ENCODE peak calls at places on chromosome 6, in eight cellular contexts. R is HFFc6, E is psoas muscle, J is dorsolateral prefrontal cortex, X is OCI-LY7, B is astrocyte, I is WTC11, U is pancreas. G is an unnamed sample.
A peak's percentile ranks its signal among the peaks of the same experiment; 100 is the strongest.

GRCh38 chr6:53029262-53029661 is 34.2 kb upstream of the GSTA4 start:
- DNase-seq in R (no peak), E (no peak), J (no peak), X (no peak), B (no peak), I (no peak), U (no peak), G (no peak)

GRCh38 chr6:139242457-139243240 is 49.1 kb downstream of the TXLNB start:
- DNase-seq in R (no peak), E (no peak), J (no peak), X (no peak), B (peak; percentile 68), I (no peak), U (no peak), G (no peak)

GRCh38 chr6:141618180-141618581 is 514.5 kb upstream of the GJE1 start:
- DNase-seq in R (no peak), E (no peak), J (no peak), X (no peak), B (no peak), I (no peak), U (no peak), G (no peak)

GRCh38 chr6:62150048-62150663 is 135.9 kb downstream of the KHDRBS2 start:
- DNase-seq in R (peak; percentile 25), E (no peak), J (no peak), X (peak; percentile 45), B (no peak), I (no peak), U (no peak), G (peak; percentile 20)

GRCh38 chr6:16769131-16769985 is 8.1 kb upstream of the ATXN1 start:
- DNase-seq in R (peak; percentile 88), E (no peak), J (no peak), X (no peak), B (peak; percentile 99), I (no peak), U (no peak), G (peak; percentile 14)

GRCh38 chr6:120899932-120900331 is 434.3 kb downstream of the TBC1D32 start:
- DNase-seq in R (no peak), E (no peak), J (no peak), X (no peak), B (no peak), I (no peak), U (no peak), G (no peak)

GRCh38 chr6:99426454-99426762 is 1.3 kb upstream of the PNISR start:
- DNase-seq in R (no peak), E (no peak), J (no peak), X (no peak), B (peak; percentile 1), I (no peak), U (no peak), G (no peak)

GRCh38 chr6:128570439-128571063 is 50.2 kb upstream of the PTPRK start:
- DNase-seq in R (no peak), E (no peak), J (no peak), X (no peak), B (peak; percentile 39), I (no peak), U (no peak), G (no peak)

GRCh38 chr6:108732101-108732870 is 115.9 kb upstream of the ARMC2 start:
- DNase-seq in R (peak; percentile 64), E (no peak), J (no peak), X (no peak), B (peak; percentile 56), I (no peak), U (no peak), G (no peak)

GRCh38 chr6:167893416-167893815 is 66.7 kb downstream of the AFDN start:
- DNase-seq in R (peak; percentile 38), E (no peak), J (no peak), X (no peak), B (peak; percentile 43), I (no peak), U (no peak), G (no peak)

GRCh38 chr6:167896648-167897047 is 69.9 kb downstream of the AFDN start:
- DNase-seq in R (no peak), E (no peak), J (no peak), X (no peak), B (no peak), I (no peak), U (no peak), G (no peak)

GRCh38 chr6:167894965-167895364 is 68.3 kb downstream of the AFDN start:
- DNase-seq in R (no peak), E (no peak), J (no peak), X (no peak), B (no peak), I (no peak), U (no peak), G (no peak)

GRCh38 chr6:167892835-167893234 is 66.1 kb downstream of the AFDN start:
- DNase-seq in R (no peak), E (no peak), J (no peak), X (no peak), B (no peak), I (peak; percentile 24), U (no peak), G (no peak)

GRCh38 chr6:167898673-167899311 is 72.1 kb downstream of the AFDN start:
- DNase-seq in R (peak; percentile 50), E (no peak), J (no peak), X (peak; percentile 41), B (peak; percentile 39), I (no peak), U (no peak), G (peak; percentile 21)
- TF ChIP-seq CTCF in R (peak; percentile 89), E (peak; percentile 73), J (peak; percentile 83), X (peak; percentile 89), B (peak; percentile 69), I (no peak), U (peak; percentile 33), G (peak; percentile 13)

GRCh38 chr6:161101517-161101916 is 109.9 kb downstream of the MAP3K4 start:
- DNase-seq in R (no peak), E (no peak), J (no peak), X (peak; percentile 10), B (no peak), I (peak; percentile 25), U (no peak), G (no peak)
- TF ChIP-seq CTCF in R (peak; percentile 45), E (no peak), J (peak; percentile 41), X (peak; percentile 59), B (no peak), I (no peak), U (no peak), G (no peak)

GRCh38 chr6:27157461-27158315 is 89.8 kb upstream of the PRSS16 start:
- DNase-seq in R (peak; percentile 92), E (peak; percentile 74), J (no peak), X (peak; percentile 61), B (peak; percentile 56), I (peak; percentile 78), U (peak; percentile 71), G (peak; percentile 41)
- TF ChIP-seq CTCF in R (peak; percentile 73), E (peak; percentile 36), J (peak; percentile 53), X (peak; percentile 55), B (peak; percentile 37), I (no peak), U (no peak), G (peak; percentile 66)

DNA sequence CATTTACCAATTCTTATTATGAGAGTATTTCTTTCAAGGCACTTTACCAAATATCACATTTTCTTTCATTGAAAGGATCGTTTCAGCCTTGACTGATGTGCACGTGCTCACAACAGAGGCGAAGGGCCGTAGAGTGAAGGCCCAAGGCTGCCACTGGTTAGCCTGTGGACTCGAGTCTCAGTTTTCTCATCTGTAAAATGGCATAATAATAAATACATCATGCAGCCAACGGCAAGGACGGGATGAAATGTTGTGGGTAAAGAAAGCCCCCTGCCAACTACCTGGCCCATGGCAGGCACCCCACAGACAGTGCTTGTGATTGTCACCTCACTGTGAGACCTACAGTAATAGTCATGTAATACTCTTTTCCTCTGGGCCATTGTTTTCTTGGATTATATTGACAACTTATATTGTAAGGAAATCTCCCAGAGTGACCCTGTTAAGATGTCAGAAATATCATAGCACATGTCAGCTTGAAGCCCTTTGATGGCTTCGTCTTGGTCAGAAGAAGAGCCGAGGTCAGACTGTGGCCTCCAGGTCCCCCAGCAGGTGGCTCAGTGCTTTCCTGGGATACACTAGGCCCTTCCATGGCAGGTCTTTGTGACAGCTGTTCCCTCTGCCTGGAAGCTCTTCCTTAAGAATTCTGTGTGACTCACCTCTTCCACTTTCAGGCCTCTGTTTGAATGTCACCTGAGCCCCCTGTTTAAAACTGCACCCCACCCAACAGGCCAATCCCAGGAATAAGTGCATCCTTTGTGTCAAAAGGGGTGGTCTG is 36.3 kb downstream of the FAM50B start:
- DNase-seq in R (no peak), E (peak; percentile 67), J (no peak), X (no peak), B (no peak), I (no peak), U (no peak), G (no peak)
- TF ChIP-seq CTCF in R (peak; percentile 65), E (peak; percentile 60), J (no peak), X (no peak), B (peak; percentile 15), I (no peak), U (no peak), G (no peak)

GRCh38 chr6:105651969-105652368 is 249.1 kb upstream of the PREP start:
- DNase-seq in R (no peak), E (no peak), J (no peak), X (no peak), B (no peak), I (no peak), U (no peak), G (no peak)
- TF ChIP-seq CTCF in R (no peak), E (no peak), J (no peak), X (no peak), B (no peak), I (no peak), U (no peak), G (no peak)

GRCh38 chr6:142913511-142914047 is 31.4 kb downstream of the HIVEP2 start:
- DNase-seq in R (no peak), E (no peak), J (no peak), X (peak; percentile 88), B (no peak), I (no peak), U (no peak), G (peak; percentile 78)
- TF ChIP-seq CTCF in R (no peak), E (no peak), J (no peak), X (peak; percentile 66), B (no peak), I (no peak), U (no peak), G (no peak)

DNA sequence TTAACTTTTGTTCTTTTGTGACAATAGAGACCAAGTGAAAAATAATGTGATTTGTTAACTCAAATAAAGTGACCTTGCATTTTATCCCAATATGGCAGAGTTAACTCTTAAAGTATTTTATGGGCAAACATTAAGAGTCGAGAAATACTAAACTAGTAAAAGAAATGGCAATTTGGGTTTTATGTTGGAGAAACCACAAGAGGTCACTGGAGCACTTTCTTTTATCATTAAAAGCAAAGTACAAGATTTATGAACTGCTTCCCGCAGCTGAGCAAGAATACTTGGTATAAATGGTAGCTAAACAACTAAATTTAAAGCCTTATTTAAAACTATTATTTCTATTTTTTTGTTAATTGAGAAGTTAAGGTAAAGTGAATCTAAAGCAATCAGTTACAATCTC is 33.5 kb upstream of the MCM9 start:
- DNase-seq in R (peak; percentile 6), E (no peak), J (no peak), X (peak; percentile 5), B (no peak), I (no peak), U (no peak), G (no peak)
- TF ChIP-seq CTCF in R (peak; percentile 59), E (peak; percentile 44), J (peak; percentile 53), X (peak; percentile 65), B (no peak), I (no peak), U (no peak), G (no peak)